ENCODE peak calls at places on chromosomes 5 and 9, in four cellular contexts. S is K562, V is HepG2, U is H1. Y is an unnamed sample.

GRCh38 chr9:69874301-69875060 is 53.9 kb downstream of the CFAP95 start:
- DNase-seq in S (no peak), V (no peak), U (no peak), Y (no peak)

GRCh38 chr5:51632027-51632426 is 248.8 kb downstream of the ISL1 start:
- DNase-seq in S (no peak), V (no peak), U (no peak), Y (no peak)

GRCh38 chr9:133089271-133089671 is 27.5 kb downstream of the CEL start:
- DNase-seq in S (peak), V (no peak), U (no peak), Y (no peak)

GRCh38 chr5:31598640-31599611 is 40.0 kb upstream of the PDZD2 start:
- DNase-seq in S (no peak), V (no peak), U (no peak), Y (no peak)

GRCh38 chr9:98255064-98255577 is 328 bp downstream of the TBC1D2 start:
- DNase-seq in S (peak), V (no peak), U (no peak), Y (no peak)

GRCh38 chr5:4945296-4945695 is 194.8 kb upstream of the ADAMTS16 start:
- DNase-seq in S (no peak), V (no peak), U (no peak), Y (no peak)

GRCh38 chr9:71796368-71796767 is 28.1 kb upstream of the CEMIP2 start:
- DNase-seq in S (no peak), V (no peak), U (no peak), Y (no peak)

GRCh38 chr5:123012321-123012720 is 24.2 kb downstream of the PPIC start:
- DNase-seq in S (no peak), V (no peak), U (no peak), Y (no peak)

GRCh38 chr9:26856413-26857032 is 36.1 kb downstream of the CAAP1 start:
- DNase-seq in S (peak), V (peak), U (no peak), Y (peak)

GRCh38 chr5:15249152-15249551 is 250.8 kb upstream of the FBXL7 start:
- DNase-seq in S (no peak), V (no peak), U (no peak), Y (no peak)

GRCh38 chr9:112439171-112439570 is 47.5 kb upstream of the KIAA1958 start:
- DNase-seq in S (no peak), V (no peak), U (no peak), Y (no peak)

GRCh38 chr5:94366811-94367210 is 251.6 kb downstream of the KIAA0825 start:
- DNase-seq in S (no peak), V (no peak), U (no peak), Y (no peak)

GRCh38 chr5:179955062-179955461 is 47.4 kb upstream of the TBC1D9B start:
- DNase-seq in S (no peak), V (no peak), U (no peak), Y (no peak)

GRCh38 chr5:149073217-149073616 is 10.4 kb upstream of the SH3TC2 start:
- DNase-seq in S (no peak), V (no peak), U (no peak), Y (no peak)

GRCh38 chr9:101311759-101312420 is 72.9 kb downstream of the BAAT start:
- DNase-seq in S (peak), V (peak), U (no peak), Y (peak)

GRCh38 chr5:143893638-143894037 is 81.7 kb downstream of the HMHB1 start:
- DNase-seq in S (no peak), V (no peak), U (no peak), Y (no peak)

GRCh38 chr5:34530637-34531036 is 125.5 kb upstream of the RAI14 start:
- DNase-seq in S (peak), V (no peak), U (no peak), Y (no peak)

GRCh38 chr5:151023047-151023615 is 2.7 kb downstream of the GPX3 start:
- DNase-seq in S (peak), V (no peak), U (no peak), Y (no peak)

GRCh38 chr5:73673161-73673591 is 47.2 kb downstream of the ARHGEF28 start:
- DNase-seq in S (peak), V (peak), U (no peak), Y (no peak)

GRCh38 chr9:106697799-106698591 is 165.0 kb upstream of the ZNF462 start:
- DNase-seq in S (no peak), V (no peak), U (no peak), Y (no peak)

DNA sequence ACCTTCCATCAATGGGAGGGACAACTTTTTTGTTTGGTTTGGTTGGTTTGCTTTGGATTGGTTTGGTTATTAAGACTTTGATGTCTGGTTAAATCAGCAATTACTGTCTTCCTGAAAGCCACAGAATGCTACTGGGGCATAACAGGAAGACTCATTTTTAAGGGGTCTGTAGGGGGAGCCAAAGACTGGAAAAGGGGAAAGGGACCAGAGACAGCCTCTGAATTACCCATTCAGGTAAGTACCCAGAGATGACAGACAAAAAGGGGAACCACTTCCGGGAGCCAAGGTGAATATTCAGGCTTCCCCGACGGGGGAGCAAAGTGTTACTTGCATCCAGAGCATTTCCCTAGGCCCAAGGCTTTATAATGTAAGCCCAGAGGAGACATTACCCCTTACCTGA is 4.6 kb upstream of the FEM1C start:
- DNase-seq in S (peak), V (peak), U (peak), Y (peak)
- TF ChIP-seq ATF3 in S (no peak), V (no peak), U (no peak), Y (no peak)

GRCh38 chr9:5186416-5187169 is 1.2 kb upstream of the INSL6 start:
- DNase-seq in S (peak), V (peak), U (peak), Y (peak)

GRCh38 chr9:5185220-5185840 is at the start of gene INSL6:
- DNase-seq in S (no peak), V (no peak), U (no peak), Y (no peak)

GRCh38 chr9:5184776-5185175 is 663 bp downstream of the INSL6 start:
- DNase-seq in S (no peak), V (no peak), U (no peak), Y (no peak)

GRCh38 chr9:5191983-5192382 is 6.5 kb upstream of the INSL6 start:
- DNase-seq in S (peak), V (no peak), U (no peak), Y (no peak)

GRCh38 chr9:5188060-5188707 is 2.7 kb upstream of the INSL6 start:
- DNase-seq in S (no peak), V (no peak), U (no peak), Y (no peak)
- TF ChIP-seq FOSL1 in S (no peak), V (no peak), U (no peak), Y (no peak)

GRCh38 chr9:128529191-128529590 is 23.2 kb upstream of the SPTAN1 start:
- DNase-seq in S (no peak), V (no peak), U (no peak), Y (no peak)
- TF ChIP-seq ZNF274 in S (no peak), V (no peak), U (no peak), Y (no peak)

GRCh38 chr5:67095346-67095871 is 101.2 kb downstream of the CD180 start:
- DNase-seq in S (no peak), V (peak), U (no peak), Y (no peak)
- TF ChIP-seq ATF3 in S (no peak), V (no peak), U (no peak), Y (no peak)

GRCh38 chr9:134205636-134206316 is 41.4 kb upstream of the RNU6ATAC start:
- DNase-seq in S (peak), V (no peak), U (no peak), Y (no peak)
- TF ChIP-seq FOSL1 in S (no peak), V (no peak), U (no peak), Y (no peak)

GRCh38 chr5:76245571-76245970 is 157.5 kb upstream of the IQGAP2 start:
- DNase-seq in S (no peak), V (no peak), U (no peak), Y (no peak)
- TF ChIP-seq ZNF274 in S (no peak), V (no peak), U (no peak), Y (no peak)